ENCODE peak calls at places on chromosomes 5 and 9, in five cellular contexts. One of them, this sample, is unnamed.

GRCh38 chr9:134863941-134864820 is 16.4 kb upstream of the FCN2 start:
- DNase-seq in neural progenitor cell: no peak
- DNase-seq in right lobe of liver: no peak
- DNase-seq in fibroblast of lung: no peak
- DNase-seq in HCT116: no peak
- DNase-seq in this sample: no peak

GRCh38 chr5:168159425-168159824 is 132.0 kb upstream of the WWC1 start:
- DNase-seq in HCT116: no peak
- DNase-seq in right lobe of liver: peak
- DNase-seq in neural progenitor cell: peak
- DNase-seq in fibroblast of lung: no peak
- DNase-seq in this sample: no peak

GRCh38 chr5:167902298-167902697 is 389.1 kb upstream of the WWC1 start:
- DNase-seq in neural progenitor cell: no peak
- DNase-seq in HCT116: no peak
- DNase-seq in fibroblast of lung: no peak
- DNase-seq in right lobe of liver: no peak
- DNase-seq in this sample: no peak

GRCh38 chr5:140311011-140311467 is 8.1 kb upstream of the PFDN1 start:
- DNase-seq in right lobe of liver: no peak
- DNase-seq in neural progenitor cell: no peak
- DNase-seq in fibroblast of lung: peak
- DNase-seq in HCT116: no peak
- DNase-seq in this sample: no peak

GRCh38 chr9:68775003-68775730 is 70.1 kb downstream of the PIP5K1B start:
- DNase-seq in fibroblast of lung: peak
- DNase-seq in HCT116: no peak
- DNase-seq in right lobe of liver: no peak
- DNase-seq in neural progenitor cell: no peak
- DNase-seq in this sample: no peak

GRCh38 chr5:168057905-168058304 is 233.5 kb upstream of the WWC1 start:
- DNase-seq in fibroblast of lung: no peak
- DNase-seq in right lobe of liver: no peak
- DNase-seq in neural progenitor cell: peak
- DNase-seq in HCT116: no peak
- DNase-seq in this sample: no peak

GRCh38 chr5:139647406-139648204 is 544 bp upstream of the CXXC5 start:
- DNase-seq in fibroblast of lung: no peak
- DNase-seq in right lobe of liver: peak
- DNase-seq in HCT116: no peak
- DNase-seq in neural progenitor cell: peak
- DNase-seq in this sample: no peak

GRCh38 chr9:109699019-109699418 is 81.0 kb upstream of the PALM2AKAP2 start:
- DNase-seq in fibroblast of lung: peak
- DNase-seq in right lobe of liver: no peak
- DNase-seq in HCT116: no peak
- DNase-seq in neural progenitor cell: no peak
- DNase-seq in this sample: no peak

GRCh38 chr5:74889523-74890105 is 23.4 kb upstream of the FAM169A start:
- DNase-seq in neural progenitor cell: no peak
- DNase-seq in HCT116: no peak
- DNase-seq in fibroblast of lung: no peak
- DNase-seq in right lobe of liver: no peak
- DNase-seq in this sample: no peak

GRCh38 chr9:72384710-72385475 is 19.9 kb upstream of the ZFAND5 start:
- DNase-seq in fibroblast of lung: peak
- DNase-seq in right lobe of liver: no peak
- DNase-seq in neural progenitor cell: no peak
- DNase-seq in HCT116: no peak
- DNase-seq in this sample: no peak

GRCh38 chr5:1765141-1765879 is 34.3 kb downstream of the MRPL36 start:
- DNase-seq in right lobe of liver: peak
- DNase-seq in neural progenitor cell: no peak
- DNase-seq in HCT116: no peak
- DNase-seq in fibroblast of lung: no peak
- DNase-seq in this sample: no peak

GRCh38 chr5:122656577-122656976 is 118.3 kb upstream of the SNX2 start:
- DNase-seq in fibroblast of lung: no peak
- DNase-seq in neural progenitor cell: no peak
- DNase-seq in HCT116: no peak
- DNase-seq in right lobe of liver: no peak
- DNase-seq in this sample: no peak

GRCh38 chr5:44942524-44943001 is 133.8 kb downstream of the MRPS30 start:
- DNase-seq in HCT116: no peak
- DNase-seq in right lobe of liver: no peak
- DNase-seq in fibroblast of lung: no peak
- DNase-seq in neural progenitor cell: peak
- DNase-seq in this sample: no peak

DNA sequence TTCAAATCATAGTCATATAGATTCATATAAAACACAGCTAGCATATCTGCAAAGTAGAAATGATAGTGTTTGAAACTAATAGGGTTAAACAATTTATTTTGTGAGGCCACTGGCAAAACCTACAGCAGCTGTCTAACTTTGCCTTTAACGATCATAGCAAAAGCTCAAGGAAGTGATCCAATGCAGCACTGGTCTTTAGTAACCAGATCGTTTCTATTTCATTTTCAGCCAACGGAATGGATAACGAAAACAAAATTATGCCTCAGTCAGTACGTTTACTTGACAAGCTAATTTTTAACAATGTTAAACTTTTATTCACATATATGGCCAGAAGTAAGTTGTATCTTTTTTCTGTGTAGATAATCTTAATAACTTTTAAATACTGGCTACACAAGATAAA is 17.7 kb downstream of the MLLT3 start:
- DNase-seq in fibroblast of lung: peak
- DNase-seq in right lobe of liver: no peak
- DNase-seq in neural progenitor cell: no peak
- DNase-seq in HCT116: no peak
- DNase-seq in this sample: no peak
- H3K4me3 ChIP-seq in fibroblast of lung: peak
- H3K4me3 ChIP-seq in right lobe of liver: no peak
- H3K4me3 ChIP-seq in neural progenitor cell: no peak
- H3K4me3 ChIP-seq in HCT116: no peak
- H3K4me3 ChIP-seq in this sample: no peak

GRCh38 chr5:142326480-142326938 is 1.7 kb upstream of the SPRY4 start:
- DNase-seq in neural progenitor cell: no peak
- DNase-seq in right lobe of liver: no peak
- DNase-seq in HCT116: no peak
- DNase-seq in fibroblast of lung: peak
- DNase-seq in this sample: no peak
- H3K4me3 ChIP-seq in neural progenitor cell: peak
- H3K4me3 ChIP-seq in right lobe of liver: peak
- H3K4me3 ChIP-seq in HCT116: peak
- H3K4me3 ChIP-seq in fibroblast of lung: peak
- H3K4me3 ChIP-seq in this sample: peak

GRCh38 chr5:179840766-179841165 is 17.9 kb downstream of the MRNIP start:
- DNase-seq in fibroblast of lung: no peak
- DNase-seq in HCT116: no peak
- DNase-seq in right lobe of liver: no peak
- DNase-seq in neural progenitor cell: no peak
- DNase-seq in this sample: no peak
- H3K4me3 ChIP-seq in fibroblast of lung: no peak
- H3K4me3 ChIP-seq in HCT116: no peak
- H3K4me3 ChIP-seq in right lobe of liver: no peak
- H3K4me3 ChIP-seq in neural progenitor cell: no peak
- H3K4me3 ChIP-seq in this sample: no peak

GRCh38 chr9:113349434-113350337 is at the start of gene BSPRY:
- DNase-seq in neural progenitor cell: peak
- DNase-seq in HCT116: peak
- DNase-seq in right lobe of liver: peak
- DNase-seq in fibroblast of lung: no peak
- DNase-seq in this sample: no peak
- H3K4me3 ChIP-seq in neural progenitor cell: peak
- H3K4me3 ChIP-seq in HCT116: peak
- H3K4me3 ChIP-seq in right lobe of liver: peak
- H3K4me3 ChIP-seq in fibroblast of lung: no peak
- H3K4me3 ChIP-seq in this sample: peak

DNA sequence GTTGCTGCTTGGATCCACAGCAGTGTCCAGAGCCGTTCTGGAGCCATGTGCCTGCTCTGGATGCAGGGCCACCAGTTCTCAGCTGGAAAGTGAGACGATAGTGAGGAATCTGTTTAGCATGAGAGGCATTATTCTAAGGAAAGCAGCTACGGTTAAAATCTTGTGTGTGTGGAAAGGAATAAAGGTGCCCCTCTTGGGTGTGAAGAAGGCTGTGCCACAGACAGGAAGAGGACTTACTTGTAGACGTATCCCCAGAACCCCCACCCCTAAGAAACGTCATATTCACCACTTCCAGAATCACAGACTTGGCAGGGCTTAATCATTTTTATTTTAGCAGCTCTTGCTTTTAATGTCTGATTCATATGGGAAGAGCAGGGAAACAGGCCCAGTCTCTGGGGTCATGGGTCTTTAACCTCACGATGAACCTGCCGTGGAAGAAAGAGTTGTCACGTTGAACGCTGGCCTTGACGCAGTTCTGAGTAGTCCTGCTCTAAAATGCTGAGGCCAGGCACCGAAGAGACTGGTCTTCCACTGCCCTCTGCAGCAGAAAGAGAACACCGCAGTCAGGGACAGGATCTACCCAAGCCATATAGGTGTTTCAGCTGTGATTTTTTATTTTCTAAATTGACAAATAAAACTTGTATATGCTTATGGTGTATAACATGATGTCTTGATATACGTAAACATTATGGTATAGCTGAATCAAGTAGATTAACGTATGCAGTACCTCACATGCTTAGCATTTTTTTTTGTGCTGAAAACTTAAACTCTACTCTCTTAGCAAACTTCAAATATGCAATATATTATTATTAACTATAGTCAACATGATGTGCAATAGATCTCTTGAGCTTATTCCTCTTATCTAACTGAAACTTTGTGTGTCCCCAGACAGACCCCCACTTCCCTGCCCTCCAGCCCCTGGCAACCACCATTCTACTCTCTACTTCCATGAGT is 38.8 kb downstream of the CARTPT start:
- DNase-seq in HCT116: peak
- DNase-seq in right lobe of liver: peak
- DNase-seq in neural progenitor cell: peak
- DNase-seq in fibroblast of lung: peak
- DNase-seq in this sample: peak
- H3K4me3 ChIP-seq in HCT116: no peak
- H3K4me3 ChIP-seq in right lobe of liver: no peak
- H3K4me3 ChIP-seq in neural progenitor cell: no peak
- H3K4me3 ChIP-seq in fibroblast of lung: no peak
- H3K4me3 ChIP-seq in this sample: no peak

GRCh38 chr9:27599521-27600234 is 26.4 kb upstream of the C9orf72 start:
- DNase-seq in neural progenitor cell: no peak
- DNase-seq in fibroblast of lung: no peak
- DNase-seq in right lobe of liver: no peak
- DNase-seq in HCT116: no peak
- DNase-seq in this sample: no peak
- H3K4me3 ChIP-seq in neural progenitor cell: no peak
- H3K4me3 ChIP-seq in fibroblast of lung: no peak
- H3K4me3 ChIP-seq in right lobe of liver: no peak
- H3K4me3 ChIP-seq in HCT116: no peak
- H3K4me3 ChIP-seq in this sample: no peak